ENCODE peak calls at places on chromosomes 11 and 22, in ten cellular contexts. V, U, S, I, R, X, T, O, F and A are unnamed samples.
A peak's percentile ranks its signal among the peaks of the same experiment; 100 is the strongest.

GRCh38 chr22:26589367-26589844 is 526 bp downstream of the TPST2 start:
- DNase-seq in F (no peak), R (no peak), I (peak; percentile 51), V (peak; percentile 12), T (no peak), X (peak; percentile 44), O (peak; percentile 3), U (peak; percentile 37), S (peak; percentile 17), A (peak; percentile 38)

GRCh38 chr11:66082936-66083698 is 13.0 kb downstream of the PACS1 start:
- DNase-seq in F (no peak), T (no peak), R (no peak), S (no peak), O (no peak), I (no peak), X (peak; percentile 48), V (no peak), U (no peak), A (no peak)

GRCh38 chr22:19596680-19597398 is 72.6 kb upstream of the CLDN5 start:
- DNase-seq in X (no peak), T (no peak), I (no peak), R (no peak), U (no peak), S (peak; percentile 39), F (no peak), V (no peak), O (no peak), A (no peak)

GRCh38 chr11:15972838-15973237 is 383.5 kb downstream of the SOX6 start:
- DNase-seq in T (no peak), U (no peak), O (no peak), I (no peak), X (no peak), V (no peak), S (no peak), R (no peak), F (no peak), A (no peak)

GRCh38 chr11:79082920-79083319 is 357.9 kb downstream of the TENM4 start:
- DNase-seq in S (no peak), U (no peak), X (no peak), O (no peak), I (no peak), R (no peak), V (no peak), F (no peak), T (no peak), A (no peak)

GRCh38 chr11:15742626-15743243 is 613.6 kb downstream of the SOX6 start:
- DNase-seq in F (peak; percentile 11), R (no peak), U (no peak), X (no peak), I (no peak), O (no peak), S (no peak), V (peak; percentile 50), T (no peak), A (no peak)

GRCh38 chr11:113311536-113311935 is 2.8 kb upstream of the TTC12 start:
- DNase-seq in R (no peak), T (no peak), O (no peak), V (peak; percentile 18), U (no peak), I (no peak), S (no peak), X (no peak), F (no peak), A (no peak)

GRCh38 chr11:134472188-134472455 is 60.1 kb upstream of the B3GAT1 start:
- DNase-seq in U (no peak), O (no peak), I (no peak), X (no peak), V (no peak), S (no peak), R (no peak), T (no peak), F (no peak), A (no peak)

GRCh38 chr11:14638561-14638960 is 5.0 kb upstream of the PDE3B start:
- DNase-seq in F (no peak), S (no peak), X (peak; percentile 37), R (no peak), O (peak; percentile 90), U (no peak), T (no peak), V (no peak), I (peak; percentile 16), A (no peak)

GRCh38 chr11:22456993-22457748 is 119.0 kb downstream of the SLC17A6 start:
- DNase-seq in X (peak; percentile 11), F (no peak), O (no peak), S (no peak), I (no peak), U (no peak), T (no peak), R (no peak), V (no peak), A (no peak)

GRCh38 chr22:30635273-30636225 is at the start of gene SLC35E4:
- DNase-seq in V (peak; percentile 86), I (peak; percentile 96), F (peak; percentile 69), S (peak; percentile 76), X (peak; percentile 92), R (peak; percentile 87), O (peak; percentile 69), T (peak; percentile 78), U (peak; percentile 95), A (peak; percentile 94)